ENCODE peak calls at places on chromosomes 4 and X, in six cellular contexts. C is neural crest cell, R is astrocyte of the spinal cord, U is GM23248, H is kidney epithelial cell, W is lung microvascular endothelial cell. L is an unnamed sample.

GRCh38 chrX:153830632-153831434 is 489 bp upstream of the PDZD4 start:
- DNase-seq in C (no peak), R (no peak), U (peak; percentile 11), H (no peak), W (no peak), L (no peak)

GRCh38 chr4:27276322-27277073 is 415.9 kb downstream of the STIM2 start:
- DNase-seq in C (no peak), R (no peak), U (no peak), H (no peak), W (no peak), L (no peak)

GRCh38 chrX:71622347-71623104 is 4.2 kb upstream of the CXCR3 start:
- DNase-seq in C (peak; percentile 4), R (peak; percentile 38), U (peak; percentile 78), H (no peak), W (peak; percentile 68), L (peak; percentile 78)

GRCh38 chr4:182978152-182978827 is 61.1 kb upstream of the DCTD start:
- DNase-seq in C (no peak), R (peak; percentile 47), U (peak; percentile 48), H (peak; percentile 12), W (peak; percentile 85), L (no peak)

GRCh38 chrX:349196-349595 is 30.6 kb upstream of the GTPBP6 start:
- DNase-seq in C (no peak), R (no peak), U (no peak), H (no peak), W (peak; percentile 66), L (no peak)

GRCh38 chrX:44778254-44778653 is 65.6 kb upstream of the DUSP21 start:
- DNase-seq in C (no peak), R (no peak), U (no peak), H (no peak), W (no peak), L (no peak)

GRCh38 chr4:83358410-83358809 is 23.8 kb upstream of the HPSE start:
- DNase-seq in C (no peak), R (peak; percentile 78), U (peak; percentile 85), H (peak; percentile 66), W (peak; percentile 61), L (no peak)

GRCh38 chrX:22135994-22136684 is 104.0 kb downstream of the PHEX start:
- DNase-seq in C (peak; percentile 61), R (peak; percentile 78), U (peak; percentile 84), H (no peak), W (peak; percentile 79), L (no peak)

GRCh38 chr4:13705521-13706035 is 78.1 kb upstream of the BOD1L1 start:
- DNase-seq in C (no peak), R (no peak), U (peak; percentile 26), H (peak; percentile 83), W (peak; percentile 85), L (peak; percentile 45)

GRCh38 chr4:90542216-90542615 is 415.0 kb downstream of the CCSER1 start:
- DNase-seq in C (no peak), R (no peak), U (no peak), H (no peak), W (no peak), L (no peak)

GRCh38 chr4:95283320-95283719 is 265.5 kb downstream of the UNC5C start:
- DNase-seq in C (no peak), R (no peak), U (no peak), H (no peak), W (no peak), L (no peak)

GRCh38 chr4:138669479-138670165 is 346.0 kb upstream of the NOCT start:
- DNase-seq in C (no peak), R (peak; percentile 87), U (peak; percentile 69), H (peak; percentile 65), W (peak; percentile 27), L (no peak)

GRCh38 chrX:53422915-53423268 is 219 bp downstream of the RIBC1 start:
- DNase-seq in C (no peak), R (no peak), U (no peak), H (no peak), W (no peak), L (no peak)

GRCh38 chr4:7519638-7520373 is 85.1 kb upstream of the PSAPL1 start:
- DNase-seq in C (no peak), R (no peak), U (no peak), H (no peak), W (no peak), L (no peak)

GRCh38 chrX:65932173-65933084 is 107.5 kb downstream of the VSIG4 start:
- DNase-seq in C (peak; percentile 9), R (no peak), U (no peak), H (peak; percentile 14), W (no peak), L (no peak)

GRCh38 chr4:75992462-75992861 is 1.7 kb upstream of the SDAD1 start:
- DNase-seq in C (no peak), R (no peak), U (no peak), H (no peak), W (no peak), L (no peak)

GRCh38 chr4:145904413-145905177 is 34.0 kb downstream of the ZNF827 start:
- DNase-seq in C (no peak), R (no peak), U (peak; percentile 7), H (no peak), W (no peak), L (no peak)

GRCh38 chr4:99323761-99324160 is 2.6 kb upstream of the ADH1B start:
- DNase-seq in C (no peak), R (no peak), U (peak; percentile 66), H (no peak), W (no peak), L (no peak)

GRCh38 chrX:50202539-50202938 is 1.7 kb upstream of the AKAP4 start:
- DNase-seq in C (no peak), R (no peak), U (peak; percentile 10), H (no peak), W (peak; percentile 41), L (no peak)

GRCh38 chr4:98027827-98028226 is 115.4 kb downstream of the STPG2 start:
- DNase-seq in C (no peak), R (peak; percentile 24), U (peak; percentile 22), H (peak; percentile 31), W (no peak), L (no peak)

GRCh38 chr4:78612398-78613005 is 60.9 kb downstream of the ANXA3 start:
- DNase-seq in C (no peak), R (peak; percentile 59), U (peak; percentile 77), H (no peak), W (peak; percentile 65), L (no peak)

GRCh38 chr4:187687701-187688100 is 307.9 kb upstream of the ZFP42 start:
- DNase-seq in C (no peak), R (no peak), U (no peak), H (no peak), W (no peak), L (no peak)

GRCh38 chrX:22392176-22392814 is 119.6 kb downstream of the CBLL2 start:
- DNase-seq in C (no peak), R (peak; percentile 64), U (peak; percentile 24), H (no peak), W (peak; percentile 22), L (no peak)